ENCODE peak calls at places on chromosomes 7 and 10, in five cellular contexts. X is pons, F is LNCaP clone FGC, M is midbrain, Z is substantia nigra. C is an unnamed sample.
A peak's percentile ranks its signal among the peaks of the same experiment; 100 is the strongest.

GRCh38 chr7:96599288-96599936 is 110.2 kb downstream of the SEM1 start:
- DNase-seq in Z (no peak), X (no peak), F (no peak), M (no peak), C (no peak)

GRCh38 chr7:86598311-86598710 is 45.4 kb upstream of the GRM3 start:
- DNase-seq in M (no peak), X (no peak), Z (no peak), F (peak; percentile 10), C (no peak)

GRCh38 chr10:99325261-99325660 is 3.9 kb upstream of the CNNM1 start:
- DNase-seq in M (no peak), F (no peak), Z (no peak), X (peak; percentile 17), C (no peak)

GRCh38 chr7:103660455-103661371 is 214.7 kb upstream of the SLC26A5 start:
- DNase-seq in M (no peak), X (no peak), Z (no peak), F (peak; percentile 85), C (no peak)

GRCh38 chr7:148253629-148254028 is 336.9 kb upstream of the C7orf33 start:
- DNase-seq in M (no peak), X (no peak), Z (no peak), F (no peak), C (no peak)

GRCh38 chr7:75629042-75629441 is 109.7 kb downstream of the HIP1 start:
- DNase-seq in F (no peak), M (no peak), Z (no peak), X (no peak), C (no peak)

GRCh38 chr10:12531305-12531738 is 182.0 kb downstream of the CAMK1D start:
- DNase-seq in F (peak; percentile 83), M (no peak), X (no peak), Z (no peak), C (no peak)

GRCh38 chr10:3118621-3119020 is 51.3 kb downstream of the PFKP start:
- DNase-seq in X (no peak), M (no peak), F (no peak), Z (no peak), C (no peak)

GRCh38 chr7:129875745-129876411 is 76.9 kb downstream of the UBE2H start:
- DNase-seq in X (no peak), F (no peak), Z (no peak), M (no peak), C (no peak)

GRCh38 chr7:27627146-27627545 is 35.5 kb downstream of the HIBADH start:
- DNase-seq in Z (no peak), M (no peak), X (no peak), F (no peak), C (no peak)

GRCh38 chr10:120887482-120887881 is 36.3 kb downstream of the WDR11 start:
- DNase-seq in Z (no peak), X (no peak), F (no peak), M (no peak), C (no peak)

GRCh38 chr10:34462993-34463392 is 352.1 kb downstream of the PARD3 start:
- DNase-seq in M (no peak), F (no peak), X (no peak), Z (no peak), C (no peak)

GRCh38 chr10:74049995-74050394 is 52.1 kb downstream of the VCL start:
- DNase-seq in Z (no peak), X (no peak), M (no peak), F (no peak), C (no peak)

GRCh38 chr10:132516771-132517725 is 20.5 kb upstream of the INPP5A start:
- DNase-seq in Z (peak; percentile 89), X (peak; percentile 66), F (peak; percentile 50), M (peak; percentile 68), C (no peak)

GRCh38 chr10:131943021-131943814 is 38.5 kb downstream of the BNIP3 start:
- DNase-seq in F (no peak), X (peak; percentile 40), Z (peak; percentile 53), M (peak; percentile 20), C (no peak)

GRCh38 chr10:98074315-98074911 is 44.0 kb upstream of the CRTAC1 start:
- DNase-seq in M (no peak), X (no peak), F (no peak), Z (no peak), C (no peak)

GRCh38 chr7:73893342-73894101 is 32.6 kb downstream of the TMEM270 start:
- DNase-seq in F (no peak), X (peak; percentile 8), Z (peak; percentile 42), M (peak; percentile 19), C (no peak)

GRCh38 chr7:45384499-45384898 is 189.7 kb upstream of the ADCY1 start:
- DNase-seq in F (no peak), Z (no peak), M (no peak), X (no peak), C (no peak)

GRCh38 chr7:25181537-25181936 is 46.7 kb downstream of the NPVF start:
- DNase-seq in X (no peak), F (no peak), M (no peak), Z (no peak), C (no peak)

GRCh38 chr7:114087674-114088539 is 169.1 kb upstream of the PPP1R3A start:
- DNase-seq in Z (no peak), X (no peak), F (no peak), M (no peak), C (no peak)

GRCh38 chr10:73253226-73253557 is 748 bp upstream of the MRPS16 start:
- DNase-seq in X (no peak), F (no peak), Z (no peak), M (no peak), C (peak; percentile 41)

GRCh38 chr10:70445718-70446485 is 4.4 kb upstream of the NODAL start:
- DNase-seq in F (no peak), X (no peak), Z (no peak), M (no peak), C (no peak)

GRCh38 chr10:115801987-115802386 is 471.0 kb downstream of the GFRA1 start:
- DNase-seq in Z (no peak), X (no peak), F (no peak), M (no peak), C (no peak)

GRCh38 chr7:139523988-139524815 is 717 bp downstream of the CLEC2L start:
- DNase-seq in M (no peak), X (no peak), F (no peak), Z (no peak), C (no peak)

GRCh38 chr7:1558181-1558811 is 2.3 kb upstream of the TMEM184A start:
- DNase-seq in M (no peak), X (no peak), F (no peak), Z (no peak), C (no peak)

GRCh38 chr10:11085545-11085944 is 67.9 kb downstream of the CELF2 start:
- DNase-seq in X (no peak), M (no peak), F (no peak), Z (no peak), C (no peak)

GRCh38 chr7:3426064-3426463 is 125.0 kb downstream of the SDK1 start:
- DNase-seq in M (no peak), X (no peak), Z (no peak), F (no peak), C (no peak)

GRCh38 chr10:113108180-113108835 is 158.3 kb downstream of the TCF7L2 start:
- DNase-seq in F (no peak), X (no peak), Z (peak; percentile 49), M (no peak), C (peak; percentile 20)

GRCh38 chr10:1142596-1142995 is 86.4 kb downstream of the WDR37 start:
- DNase-seq in Z (no peak), F (no peak), X (peak; percentile 53), M (peak; percentile 21), C (no peak)

GRCh38 chr7:36116347-36117200 is 36.5 kb upstream of the EEPD1 start:
- DNase-seq in Z (no peak), X (no peak), M (no peak), F (no peak), C (no peak)

GRCh38 chr7:2542011-2542923 is 13.1 kb downstream of the BRAT1 start:
- DNase-seq in F (no peak), M (no peak), X (no peak), Z (no peak), C (no peak)

GRCh38 chr7:117975436-117975835 is 102.2 kb upstream of the CTTNBP2 start:
- DNase-seq in Z (no peak), F (no peak), M (no peak), X (no peak), C (no peak)

GRCh38 chr7:157399086-157399687 is 62.4 kb downstream of the DNAJB6 start:
- DNase-seq in X (no peak), Z (no peak), M (no peak), F (no peak), C (no peak)

GRCh38 chr7:127251048-127251451 is 1.7 kb downstream of the GRM8 start:
- DNase-seq in X (no peak), F (no peak), M (no peak), Z (peak; percentile 7), C (no peak)

GRCh38 chr10:48604408-48605263 is at the start of gene ARHGAP22:
- DNase-seq in M (peak; percentile 62), Z (peak; percentile 87), X (peak; percentile 73), F (no peak), C (peak; percentile 71)

C was measured in GM10248.